ENCODE peak calls at places on chromosomes 6 and 20, in nine cellular contexts. L is AG10803, H is cardiac fibroblast, X is neural progenitor cell, T is fibroblast of lung, P is lower lobe of right lung, J is AG09309, D is body of pancreas, G is transverse colon. A is an unnamed sample.

GRCh38 chr6:109456283-109456583 is 661 bp upstream of the MICAL1 start:
- DNase-seq in X (peak; percentile 78), P (no peak), L (no peak), G (no peak), J (no peak), D (no peak), T (no peak), H (no peak), A (no peak)

GRCh38 chr6:46191961-46192360 is 21.2 kb upstream of the ENPP5 start:
- DNase-seq in J (peak; percentile 73), T (peak; percentile 68), G (no peak), D (no peak), X (no peak), L (peak; percentile 89), P (no peak), H (peak; percentile 49), A (no peak)

GRCh38 chr20:43968341-43968740 is 53.7 kb downstream of the TOX2 start:
- DNase-seq in D (no peak), J (no peak), P (no peak), X (no peak), L (no peak), H (no peak), G (no peak), T (no peak), A (no peak)

GRCh38 chr6:44561062-44561591 is 173.6 kb downstream of the CDC5L start:
- DNase-seq in G (no peak), T (no peak), H (no peak), L (no peak), J (no peak), P (no peak), D (no peak), X (no peak), A (no peak)

GRCh38 chr6:151067684-151068596 is 171.8 kb upstream of the AKAP12 start:
- DNase-seq in J (peak; percentile 86), L (peak; percentile 97), X (no peak), G (peak; percentile 40), H (peak; percentile 94), P (no peak), D (peak; percentile 52), T (peak; percentile 99), A (peak; percentile 70)

GRCh38 chr20:59443558-59443957 is 143.1 kb downstream of the EDN3 start:
- DNase-seq in D (no peak), G (no peak), T (no peak), H (no peak), X (no peak), L (no peak), J (no peak), P (no peak), A (no peak)

GRCh38 chr6:115704028-115704427 is 356.7 kb downstream of the FRK start:
- DNase-seq in D (no peak), H (no peak), X (no peak), P (no peak), L (no peak), T (no peak), G (no peak), J (no peak), A (no peak)

GRCh38 chr6:46983007-46983411 is 59.1 kb downstream of the ADGRF1 start:
- DNase-seq in X (peak; percentile 5), L (peak; percentile 44), J (peak; percentile 57), G (no peak), D (no peak), T (no peak), H (no peak), P (no peak), A (peak; percentile 64)

GRCh38 chr6:157954150-157955117 is 27.2 kb upstream of the SYNJ2 start:
- DNase-seq in H (peak; percentile 69), D (peak; percentile 81), P (no peak), X (peak; percentile 13), G (peak; percentile 90), T (peak; percentile 26), J (peak; percentile 11), L (peak; percentile 32), A (no peak)

GRCh38 chr6:138017156-138017757 is 90.0 kb downstream of the PERP start:
- DNase-seq in T (no peak), J (no peak), D (no peak), L (no peak), H (peak; percentile 24), X (no peak), P (no peak), G (no peak), A (no peak)

GRCh38 chr6:21158149-21158548 is 435.4 kb upstream of the SOX4 start:
- DNase-seq in T (no peak), H (no peak), J (no peak), L (no peak), D (no peak), X (no peak), G (no peak), P (no peak), A (no peak)

GRCh38 chr6:130043344-130043743 is 25.0 kb downstream of the L3MBTL3 start:
- DNase-seq in D (no peak), H (no peak), T (no peak), J (no peak), G (no peak), X (no peak), L (no peak), P (no peak), A (no peak)

GRCh38 chr6:129485746-129486145 is 224.2 kb downstream of the ARHGAP18 start:
- DNase-seq in P (no peak), J (no peak), X (no peak), G (no peak), T (no peak), D (no peak), H (no peak), L (no peak), A (no peak)

GRCh38 chr6:30192076-30192475 is 21.1 kb downstream of the TRIM26 start:
- DNase-seq in P (no peak), G (no peak), X (no peak), H (no peak), L (no peak), T (no peak), J (no peak), D (no peak), A (no peak)

GRCh38 chr20:49612127-49612738 is 44.3 kb upstream of the PTGIS start:
- DNase-seq in X (no peak), P (peak; percentile 48), G (peak; percentile 32), D (peak; percentile 60), J (no peak), H (no peak), L (no peak), T (no peak), A (no peak)

GRCh38 chr6:155853011-155853410 is 397.4 kb upstream of the NOX3 start:
- DNase-seq in X (peak; percentile 67), G (no peak), T (no peak), D (no peak), P (no peak), J (no peak), H (no peak), L (no peak), A (no peak)

GRCh38 chr6:106749611-106750010 is 120.2 kb downstream of the QRSL1 start:
- DNase-seq in H (no peak), G (no peak), X (no peak), J (no peak), D (no peak), P (no peak), T (no peak), L (no peak), A (no peak)

GRCh38 chr20:8675896-8676295 is 393.0 kb upstream of the PLCB4 start:
- DNase-seq in D (no peak), H (no peak), P (no peak), J (no peak), G (no peak), T (no peak), L (no peak), X (no peak), A (no peak)

GRCh38 chr20:50930139-50931047 is 844 bp downstream of the ADNP start:
- DNase-seq in P (peak; percentile 57), J (no peak), G (peak; percentile 26), X (peak; percentile 64), L (no peak), H (no peak), T (no peak), D (peak; percentile 21), A (no peak)

GRCh38 chr20:41865938-41866337 is 247.8 kb upstream of the CHD6 start:
- DNase-seq in P (no peak), L (no peak), G (no peak), T (no peak), H (no peak), J (no peak), D (no peak), X (no peak), A (no peak)

GRCh38 chr6:43880236-43881120 is 110.5 kb downstream of the VEGFA start:
- DNase-seq in X (no peak), H (no peak), D (no peak), P (no peak), L (no peak), J (no peak), G (no peak), T (no peak), A (no peak)

GRCh38 chr20:44180814-44181213 is 6.2 kb downstream of the JPH2 start:
- DNase-seq in T (peak; percentile 55), H (no peak), D (no peak), P (no peak), G (peak; percentile 34), X (peak; percentile 61), J (no peak), L (peak; percentile 73), A (no peak)

DNA sequence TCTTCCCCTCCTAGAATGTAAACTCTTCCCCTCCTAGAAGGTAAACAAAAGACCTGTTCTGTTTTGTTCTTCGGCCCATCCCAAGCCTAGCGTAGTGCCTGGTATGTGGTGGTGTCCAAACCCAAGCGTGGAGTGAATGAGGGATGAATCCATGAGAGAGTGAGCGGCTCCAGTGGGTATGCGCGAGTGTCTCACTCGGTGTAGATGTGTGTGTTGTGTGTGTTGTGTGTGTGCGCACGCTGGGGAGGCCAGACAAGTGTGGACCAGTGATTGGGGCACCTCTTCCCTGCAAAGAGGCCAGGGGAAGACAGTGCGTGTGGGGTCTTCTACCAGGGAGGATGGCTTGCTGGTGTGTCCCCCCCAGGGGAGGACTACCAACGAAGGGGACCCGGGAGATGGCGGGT is 392 bp upstream of the SLC2A10 start:
- DNase-seq in L (no peak), J (no peak), T (no peak), H (no peak), D (no peak), G (peak; percentile 51), X (no peak), P (no peak), A (no peak)
- H3K4me3 ChIP-seq in L (peak overlapping the region; percentile 86), J (peak overlapping the region; percentile 69), T (peak overlapping the region; percentile 75), H (peak overlapping the region; percentile 69), D (peak overlapping the region; percentile 24), G (peak overlapping the region; percentile 45), X (peak overlapping the region; percentile 60), P (peak overlapping the region; percentile 70), A (no peak overlapping the region)

GRCh38 chr6:34565722-34566137 is 9.6 kb upstream of the SPDEF start:
- DNase-seq in T (no peak), G (no peak), J (no peak), H (no peak), D (no peak), P (no peak), L (no peak), X (no peak), A (no peak)
- TF ChIP-seq CTCF in T (no peak), G (no peak), J (no peak), H (no peak), D (no peak), P (no peak), L (no peak), X (no peak), A (no peak)

GRCh38 chr6:93418113-93418447 is 1.3 kb downstream of the EPHA7 start:
- DNase-seq in G (no peak), P (no peak), L (no peak), T (no peak), H (peak; percentile 0), X (no peak), D (no peak), J (no peak), A (no peak)
- H3K4me3 ChIP-seq in G (peak overlapping the region; percentile 29), P (peak overlapping the region; percentile 58), L (no peak overlapping the region), T (peak overlapping the region; percentile 45), H (peak overlapping the region; percentile 55), X (peak overlapping the region; percentile 99), D (no peak overlapping the region), J (no peak overlapping the region), A (peak overlapping the region; percentile 56)

GRCh38 chr6:146931214-146931613 is 273.0 kb upstream of the STXBP5 start:
- DNase-seq in X (no peak), G (no peak), P (no peak), D (no peak), T (peak; percentile 19), H (no peak), L (no peak), J (no peak), A (no peak)
- TF ChIP-seq CTCF in X (no peak), G (no peak), P (no peak), D (peak; percentile 31), T (no peak), H (no peak), L (no peak), J (peak; percentile 15), A (no peak)

A was measured in LNCaP clone FGC.